ENCODE peak calls at places on chromosomes 3 and 15, in six cellular contexts. One of them, this sample, is unnamed.

GRCh38 chr15:80260566-80260965 is 8.6 kb upstream of the CTXND1 start:
- DNase-seq in K562: no peak
- DNase-seq in GM12891: no peak
- DNase-seq in GM12878: no peak
- DNase-seq in HepG2: no peak
- DNase-seq in H1: no peak
- DNase-seq in this sample: no peak

GRCh38 chr3:160098946-160099626 is 110.5 kb downstream of the IL12A start:
- DNase-seq in K562: no peak
- DNase-seq in GM12891: no peak
- DNase-seq in GM12878: no peak
- DNase-seq in HepG2: no peak
- DNase-seq in H1: no peak
- DNase-seq in this sample: no peak

GRCh38 chr3:160661660-160662059 is 15.3 kb upstream of the ARL14 start:
- DNase-seq in K562: no peak
- DNase-seq in GM12891: no peak
- DNase-seq in GM12878: no peak
- DNase-seq in HepG2: no peak
- DNase-seq in H1: no peak
- DNase-seq in this sample: no peak

GRCh38 chr3:61358364-61358763 is 107.1 kb upstream of the FHIT start:
- DNase-seq in K562: no peak
- DNase-seq in GM12891: peak
- DNase-seq in GM12878: peak
- DNase-seq in HepG2: no peak
- DNase-seq in H1: no peak
- DNase-seq in this sample: peak

GRCh38 chr3:170997966-170998913 is 28.3 kb downstream of the SLC2A2 start:
- DNase-seq in K562: no peak
- DNase-seq in GM12891: no peak
- DNase-seq in GM12878: no peak
- DNase-seq in HepG2: peak
- DNase-seq in H1: no peak
- DNase-seq in this sample: no peak

GRCh38 chr3:52277071-52277964 is 1.1 kb downstream of the WDR82 start:
- DNase-seq in K562: peak
- DNase-seq in GM12891: no peak
- DNase-seq in GM12878: no peak
- DNase-seq in HepG2: peak
- DNase-seq in H1: peak
- DNase-seq in this sample: no peak

GRCh38 chr15:51403072-51403878 is 61.8 kb downstream of the GLDN start:
- DNase-seq in K562: peak
- DNase-seq in GM12891: no peak
- DNase-seq in GM12878: no peak
- DNase-seq in HepG2: peak
- DNase-seq in H1: peak
- DNase-seq in this sample: no peak

GRCh38 chr3:106628407-106628806 is 748.8 kb upstream of the CCDC54 start:
- DNase-seq in K562: no peak
- DNase-seq in GM12891: no peak
- DNase-seq in GM12878: no peak
- DNase-seq in HepG2: no peak
- DNase-seq in H1: no peak
- DNase-seq in this sample: no peak

GRCh38 chr3:40310690-40311089 is 1.2 kb downstream of the EIF1B start:
- DNase-seq in K562: no peak
- DNase-seq in GM12891: no peak
- DNase-seq in GM12878: no peak
- DNase-seq in HepG2: no peak
- DNase-seq in H1: no peak
- DNase-seq in this sample: no peak

GRCh38 chr3:36695113-36695768 is 69.1 kb downstream of the DCLK3 start:
- DNase-seq in K562: no peak
- DNase-seq in GM12891: no peak
- DNase-seq in GM12878: no peak
- DNase-seq in HepG2: no peak
- DNase-seq in H1: no peak
- DNase-seq in this sample: no peak

GRCh38 chr3:21226086-21226485 is 524.9 kb downstream of the ZNF385D start:
- DNase-seq in K562: no peak
- DNase-seq in GM12891: no peak
- DNase-seq in GM12878: no peak
- DNase-seq in HepG2: no peak
- DNase-seq in H1: no peak
- DNase-seq in this sample: no peak

GRCh38 chr15:40878785-40879184 is 4.8 kb upstream of the RHOV start:
- DNase-seq in K562: peak
- DNase-seq in GM12891: peak
- DNase-seq in GM12878: no peak
- DNase-seq in HepG2: no peak
- DNase-seq in H1: no peak
- DNase-seq in this sample: no peak

GRCh38 chr3:195119461-195120198 is 151.3 kb downstream of the XXYLT1 start:
- DNase-seq in K562: no peak
- DNase-seq in GM12891: no peak
- DNase-seq in GM12878: no peak
- DNase-seq in HepG2: peak
- DNase-seq in H1: no peak
- DNase-seq in this sample: no peak

GRCh38 chr3:72095521-72095920 is 310.6 kb upstream of the PROK2 start:
- DNase-seq in K562: no peak
- DNase-seq in GM12891: no peak
- DNase-seq in GM12878: no peak
- DNase-seq in HepG2: no peak
- DNase-seq in H1: no peak
- DNase-seq in this sample: no peak

GRCh38 chr3:176521531-176522175 is 675.6 kb downstream of the TBL1XR1 start:
- DNase-seq in K562: no peak
- DNase-seq in GM12891: no peak
- DNase-seq in GM12878: no peak
- DNase-seq in HepG2: no peak
- DNase-seq in H1: no peak
- DNase-seq in this sample: no peak

GRCh38 chr3:174862666-174863065 is 3.5 kb downstream of the NAALADL2 start:
- DNase-seq in K562: no peak
- DNase-seq in GM12891: no peak
- DNase-seq in GM12878: no peak
- DNase-seq in HepG2: no peak
- DNase-seq in H1: no peak
- DNase-seq in this sample: no peak

GRCh38 chr3:21745971-21746370 is 5.0 kb downstream of the ZNF385D start:
- DNase-seq in K562: no peak
- DNase-seq in GM12891: no peak
- DNase-seq in GM12878: no peak
- DNase-seq in HepG2: no peak
- DNase-seq in H1: no peak
- DNase-seq in this sample: no peak

GRCh38 chr15:96331141-96331941 is 841 bp downstream of the NR2F2 start:
- DNase-seq in K562: peak
- DNase-seq in GM12891: no peak
- DNase-seq in GM12878: no peak
- DNase-seq in HepG2: no peak
- DNase-seq in H1: peak
- DNase-seq in this sample: no peak

GRCh38 chr3:94226058-94226457 is 163.2 kb downstream of the NSUN3 start:
- DNase-seq in K562: no peak
- DNase-seq in GM12891: no peak
- DNase-seq in GM12878: no peak
- DNase-seq in HepG2: no peak
- DNase-seq in H1: no peak
- DNase-seq in this sample: no peak

GRCh38 chr3:28328188-28329151 is 20.1 kb upstream of the ZCWPW2 start:
- DNase-seq in K562: no peak
- DNase-seq in GM12891: no peak
- DNase-seq in GM12878: no peak
- DNase-seq in HepG2: no peak
- DNase-seq in H1: no peak
- DNase-seq in this sample: no peak

GRCh38 chr3:179687967-179688535 is 35.2 kb downstream of the USP13 start:
- DNase-seq in K562: no peak
- DNase-seq in GM12891: no peak
- DNase-seq in GM12878: no peak
- DNase-seq in HepG2: no peak
- DNase-seq in H1: no peak
- DNase-seq in this sample: no peak

GRCh38 chr15:63047792-63048114 is 5.2 kb downstream of the TPM1 start:
- DNase-seq in K562: no peak
- DNase-seq in GM12891: no peak
- DNase-seq in GM12878: no peak
- DNase-seq in HepG2: no peak
- DNase-seq in H1: no peak
- DNase-seq in this sample: no peak

GRCh38 chr15:63048986-63049665 is 6.6 kb downstream of the TPM1 start:
- DNase-seq in K562: peak
- DNase-seq in GM12891: peak
- DNase-seq in GM12878: no peak
- DNase-seq in HepG2: peak
- DNase-seq in H1: peak
- DNase-seq in this sample: no peak

GRCh38 chr15:63049747-63050439 is 7.3 kb downstream of the TPM1 start:
- DNase-seq in K562: no peak
- DNase-seq in GM12891: no peak
- DNase-seq in GM12878: no peak
- DNase-seq in HepG2: peak
- DNase-seq in H1: no peak
- DNase-seq in this sample: no peak

GRCh38 chr15:63046927-63047760 is 4.6 kb downstream of the TPM1 start:
- DNase-seq in K562: no peak
- DNase-seq in GM12891: no peak
- DNase-seq in GM12878: no peak
- DNase-seq in HepG2: no peak
- DNase-seq in H1: no peak
- DNase-seq in this sample: no peak

DNA sequence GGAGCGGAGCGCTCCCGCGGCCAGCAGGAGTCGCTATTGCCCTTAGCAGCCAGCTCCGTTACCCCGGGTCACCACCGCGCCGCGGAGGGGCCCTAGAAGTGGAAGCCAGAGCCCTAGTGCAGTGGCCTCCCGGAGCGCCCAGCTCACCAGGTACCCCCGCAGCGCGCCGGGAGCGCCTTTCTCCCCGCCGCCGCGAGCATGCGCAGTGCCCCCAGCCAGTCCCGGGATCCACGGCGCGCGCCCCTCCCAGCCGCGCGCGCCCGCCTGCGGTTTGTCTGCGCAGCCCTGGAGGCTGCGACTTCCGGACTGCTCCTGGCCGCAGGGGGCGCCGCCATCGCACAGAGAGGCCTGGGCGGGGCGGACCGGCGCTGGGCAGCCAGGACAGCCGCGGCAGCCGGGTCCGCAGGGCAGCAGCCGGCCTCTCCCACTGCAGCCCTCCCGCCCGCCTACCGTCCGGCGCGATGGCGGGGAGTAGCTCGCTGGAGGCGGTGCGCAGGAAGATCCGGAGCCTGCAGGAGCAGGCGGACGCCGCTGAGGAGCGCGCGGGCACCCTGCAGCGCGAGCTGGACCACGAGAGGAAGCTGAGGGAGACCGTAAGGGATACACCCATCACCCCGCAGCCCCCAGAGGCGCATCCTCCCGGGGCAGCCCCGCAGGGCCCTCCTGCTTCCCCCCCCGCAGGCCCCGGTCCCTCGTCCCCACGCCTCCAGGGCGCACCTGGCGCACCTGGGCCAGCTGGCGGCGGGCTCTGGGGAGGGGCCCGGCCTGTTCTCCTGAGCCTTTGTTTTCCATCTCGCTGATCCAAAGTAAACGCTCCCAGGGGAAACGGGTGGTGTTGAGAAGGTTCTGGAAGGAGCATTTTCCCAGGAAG is 5.8 kb downstream of the TPM1 start:
- DNase-seq in K562: peak
- DNase-seq in GM12891: peak
- DNase-seq in GM12878: peak
- DNase-seq in HepG2: peak
- DNase-seq in H1: peak
- DNase-seq in this sample: peak
- TF ChIP-seq POLR2A in K562: peak
- TF ChIP-seq POLR2A in GM12891: no peak
- TF ChIP-seq POLR2A in GM12878: peak
- TF ChIP-seq POLR2A in HepG2: peak
- TF ChIP-seq POLR2A in H1: peak
- TF ChIP-seq POLR2A in this sample: no peak

GRCh38 chr15:42508263-42508690 is 12.8 kb downstream of the SNAP23 start:
- DNase-seq in K562: no peak
- DNase-seq in GM12891: no peak
- DNase-seq in GM12878: no peak
- DNase-seq in HepG2: no peak
- DNase-seq in H1: no peak
- DNase-seq in this sample: no peak
- TF ChIP-seq POLR2AphosphoS5 in K562: no peak
- TF ChIP-seq POLR2AphosphoS5 in GM12891: no peak
- TF ChIP-seq POLR2AphosphoS5 in GM12878: no peak
- TF ChIP-seq POLR2AphosphoS5 in HepG2: no peak
- TF ChIP-seq POLR2AphosphoS5 in H1: no peak
- TF ChIP-seq POLR2AphosphoS5 in this sample: no peak

GRCh38 chr3:12506201-12506600 is 21.9 kb downstream of the TSEN2 start:
- DNase-seq in K562: no peak
- DNase-seq in GM12891: no peak
- DNase-seq in GM12878: no peak
- DNase-seq in HepG2: no peak
- DNase-seq in H1: no peak
- DNase-seq in this sample: no peak

GRCh38 chr3:12503126-12503952 is 19.1 kb downstream of the TSEN2 start:
- DNase-seq in K562: no peak
- DNase-seq in GM12891: no peak
- DNase-seq in GM12878: no peak
- DNase-seq in HepG2: no peak
- DNase-seq in H1: no peak
- DNase-seq in this sample: no peak

GRCh38 chr3:12496453-12496761 is 12.1 kb downstream of the TSEN2 start:
- DNase-seq in K562: no peak
- DNase-seq in GM12891: no peak
- DNase-seq in GM12878: no peak
- DNase-seq in HepG2: peak
- DNase-seq in H1: no peak
- DNase-seq in this sample: no peak

GRCh38 chr3:12495749-12496452 is 11.6 kb downstream of the TSEN2 start:
- DNase-seq in K562: no peak
- DNase-seq in GM12891: no peak
- DNase-seq in GM12878: no peak
- DNase-seq in HepG2: no peak
- DNase-seq in H1: no peak
- DNase-seq in this sample: no peak

GRCh38 chr3:12501360-12502020 is 17.2 kb downstream of the TSEN2 start:
- DNase-seq in K562: no peak
- DNase-seq in GM12891: no peak
- DNase-seq in GM12878: no peak
- DNase-seq in HepG2: no peak
- DNase-seq in H1: no peak
- DNase-seq in this sample: no peak
- TF ChIP-seq TAF1 in K562: no peak
- TF ChIP-seq TAF1 in GM12891: no peak
- TF ChIP-seq TAF1 in GM12878: no peak
- TF ChIP-seq TAF1 in HepG2: no peak
- TF ChIP-seq TAF1 in H1: no peak
- TF ChIP-seq TAF1 in this sample: no peak

DNA sequence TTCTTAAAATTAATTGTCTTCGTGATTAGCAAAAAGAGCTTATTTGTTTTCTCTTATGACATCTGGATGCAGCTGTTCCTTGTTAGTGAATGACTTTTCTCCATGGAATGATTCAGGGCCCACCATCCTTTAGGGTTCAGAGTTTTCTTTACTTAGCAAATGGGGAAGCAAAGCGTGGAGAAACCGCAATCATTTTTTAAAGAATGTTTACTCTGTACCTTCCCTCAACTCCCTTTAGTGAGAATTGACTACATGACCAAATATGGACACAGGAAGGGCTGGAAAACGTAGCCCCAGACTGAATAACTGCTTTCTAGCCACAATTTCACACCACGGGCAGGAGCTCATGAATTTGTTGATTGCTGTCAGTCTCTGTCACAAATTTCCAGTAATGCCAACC is 130.1 kb downstream of the EDEM1 start:
- DNase-seq in K562: no peak
- DNase-seq in GM12891: no peak
- DNase-seq in GM12878: no peak
- DNase-seq in HepG2: peak
- DNase-seq in H1: no peak
- DNase-seq in this sample: no peak
- TF ChIP-seq POLR2A in K562: no peak
- TF ChIP-seq POLR2A in GM12891: no peak
- TF ChIP-seq POLR2A in GM12878: no peak
- TF ChIP-seq POLR2A in HepG2: no peak
- TF ChIP-seq POLR2A in H1: no peak
- TF ChIP-seq POLR2A in this sample: no peak